ENCODE peak calls at places on chromosomes 4 and X, in four cellular contexts. One of them, this sample, is unnamed.

GRCh38 chr4:172149329-172149728 is 336.1 kb downstream of the GALNTL6 start:
- ATAC-seq in upper lobe of left lung: no peak
- ATAC-seq in heart right ventricle: peak
- ATAC-seq in aorta: no peak
- ATAC-seq in this sample: no peak

GRCh38 chrX:16573781-16574180 is 76.2 kb upstream of the S100G start:
- ATAC-seq in upper lobe of left lung: no peak
- ATAC-seq in heart right ventricle: no peak
- ATAC-seq in aorta: no peak
- ATAC-seq in this sample: no peak

GRCh38 chrX:1502241-1502640 is 34.7 kb downstream of the P2RY8 start:
- ATAC-seq in aorta: no peak
- ATAC-seq in heart right ventricle: no peak
- ATAC-seq in upper lobe of left lung: no peak
- ATAC-seq in this sample: no peak

GRCh38 chr4:56467284-56468096 is at the start of gene SRP72:
- ATAC-seq in upper lobe of left lung: peak
- ATAC-seq in heart right ventricle: peak
- ATAC-seq in aorta: peak
- ATAC-seq in this sample: peak

GRCh38 chr4:150477869-150478268 is 104.1 kb upstream of the MAB21L2 start:
- ATAC-seq in heart right ventricle: no peak
- ATAC-seq in aorta: no peak
- ATAC-seq in upper lobe of left lung: no peak
- ATAC-seq in this sample: no peak

GRCh38 chr4:155690044-155690837 is 23.6 kb downstream of the GUCY1A1 start:
- ATAC-seq in upper lobe of left lung: peak
- ATAC-seq in heart right ventricle: peak
- ATAC-seq in aorta: no peak
- ATAC-seq in this sample: peak

GRCh38 chr4:79820427-79820826 is 252.6 kb downstream of the ANTXR2 start:
- ATAC-seq in upper lobe of left lung: no peak
- ATAC-seq in aorta: no peak
- ATAC-seq in heart right ventricle: no peak
- ATAC-seq in this sample: no peak

GRCh38 chr4:122798101-122798500 is 28.5 kb upstream of the FGF2 start:
- ATAC-seq in upper lobe of left lung: peak
- ATAC-seq in aorta: peak
- ATAC-seq in heart right ventricle: peak
- ATAC-seq in this sample: peak

GRCh38 chr4:160117686-160118085 is 1014.8 kb downstream of the RAPGEF2 start:
- ATAC-seq in aorta: no peak
- ATAC-seq in heart right ventricle: no peak
- ATAC-seq in upper lobe of left lung: no peak
- ATAC-seq in this sample: no peak

GRCh38 chr4:55574252-55574651 is 17.8 kb downstream of the PDCL2 start:
- ATAC-seq in heart right ventricle: no peak
- ATAC-seq in upper lobe of left lung: no peak
- ATAC-seq in aorta: no peak
- ATAC-seq in this sample: no peak

GRCh38 chr4:143025111-143025704 is 159.5 kb upstream of the USP38 start:
- ATAC-seq in aorta: no peak
- ATAC-seq in heart right ventricle: no peak
- ATAC-seq in upper lobe of left lung: no peak
- ATAC-seq in this sample: no peak

GRCh38 chr4:184536070-184536880 is 61.9 kb upstream of the IRF2 start:
- ATAC-seq in upper lobe of left lung: no peak
- ATAC-seq in aorta: no peak
- ATAC-seq in heart right ventricle: no peak
- ATAC-seq in this sample: no peak

GRCh38 chrX:55142919-55143310 is 54.1 kb downstream of the PAGE2 start:
- ATAC-seq in upper lobe of left lung: no peak
- ATAC-seq in heart right ventricle: no peak
- ATAC-seq in aorta: no peak
- ATAC-seq in this sample: no peak

GRCh38 chr4:76997454-76997853 is 47.9 kb downstream of the SEPTIN11 start:
- ATAC-seq in upper lobe of left lung: no peak
- ATAC-seq in heart right ventricle: no peak
- ATAC-seq in aorta: no peak
- ATAC-seq in this sample: no peak

GRCh38 chrX:129772796-129773431 is 6.8 kb upstream of the SASH3 start:
- ATAC-seq in heart right ventricle: peak
- ATAC-seq in aorta: peak
- ATAC-seq in upper lobe of left lung: peak
- ATAC-seq in this sample: peak

GRCh38 chr4:56871357-56871993 is 36.2 kb upstream of the REST start:
- ATAC-seq in aorta: no peak
- ATAC-seq in upper lobe of left lung: no peak
- ATAC-seq in heart right ventricle: peak
- ATAC-seq in this sample: peak

GRCh38 chrX:129779747-129780146 is at the start of gene SASH3:
- ATAC-seq in upper lobe of left lung: peak
- ATAC-seq in aorta: peak
- ATAC-seq in heart right ventricle: peak
- ATAC-seq in this sample: peak

GRCh38 chr4:1035510-1035909 is 24.1 kb downstream of the FGFRL1 start:
- ATAC-seq in upper lobe of left lung: no peak
- ATAC-seq in heart right ventricle: peak
- ATAC-seq in aorta: peak
- ATAC-seq in this sample: no peak

GRCh38 chr4:151687021-151687640 is 73.7 kb downstream of the GATB start:
- ATAC-seq in aorta: no peak
- ATAC-seq in heart right ventricle: peak
- ATAC-seq in upper lobe of left lung: no peak
- ATAC-seq in this sample: no peak

GRCh38 chr4:149029056-149029651 is 586.9 kb upstream of the NR3C2 start:
- ATAC-seq in aorta: no peak
- ATAC-seq in upper lobe of left lung: no peak
- ATAC-seq in heart right ventricle: no peak
- ATAC-seq in this sample: no peak

GRCh38 chrX:20071511-20072079 is 45.1 kb downstream of the MAP7D2 start:
- ATAC-seq in upper lobe of left lung: no peak
- ATAC-seq in heart right ventricle: no peak
- ATAC-seq in aorta: no peak
- ATAC-seq in this sample: no peak

GRCh38 chrX:2692221-2693122 is 1.4 kb downstream of the CD99 start:
- ATAC-seq in aorta: no peak
- ATAC-seq in heart right ventricle: peak
- ATAC-seq in upper lobe of left lung: peak
- ATAC-seq in this sample: no peak

GRCh38 chr4:111959202-111959601 is 186.1 kb upstream of the FAM241A start:
- ATAC-seq in heart right ventricle: no peak
- ATAC-seq in upper lobe of left lung: no peak
- ATAC-seq in aorta: no peak
- ATAC-seq in this sample: no peak

GRCh38 chrX:123860506-123860840 is 620 bp downstream of the XIAP start:
- ATAC-seq in upper lobe of left lung: peak
- ATAC-seq in heart right ventricle: peak
- ATAC-seq in aorta: peak
- ATAC-seq in this sample: peak

GRCh38 chrX:15619053-15619772 is 18.5 kb upstream of the ACE2 start:
- ATAC-seq in upper lobe of left lung: no peak
- ATAC-seq in aorta: no peak
- ATAC-seq in heart right ventricle: no peak
- ATAC-seq in this sample: no peak

GRCh38 chr4:40225497-40225896 is 28.7 kb downstream of the RHOH start:
- ATAC-seq in aorta: no peak
- ATAC-seq in heart right ventricle: no peak
- ATAC-seq in upper lobe of left lung: no peak
- ATAC-seq in this sample: no peak

GRCh38 chr4:185839204-185839712 is 27.3 kb upstream of the SORBS2 start:
- ATAC-seq in aorta: peak
- ATAC-seq in heart right ventricle: peak
- ATAC-seq in upper lobe of left lung: peak
- ATAC-seq in this sample: peak

GRCh38 chr4:106929248-106929647 is 106.9 kb downstream of the DKK2 start:
- ATAC-seq in heart right ventricle: no peak
- ATAC-seq in upper lobe of left lung: no peak
- ATAC-seq in aorta: no peak
- ATAC-seq in this sample: no peak

GRCh38 chr4:163332526-163333405 is at the start of gene NPY1R:
- ATAC-seq in upper lobe of left lung: peak
- ATAC-seq in aorta: peak
- ATAC-seq in heart right ventricle: peak
- ATAC-seq in this sample: peak

GRCh38 chrX:15497865-15498264 is 2.7 kb upstream of the BMX start:
- ATAC-seq in heart right ventricle: no peak
- ATAC-seq in aorta: no peak
- ATAC-seq in upper lobe of left lung: no peak
- ATAC-seq in this sample: no peak

GRCh38 chr4:116132946-116133345 is 952.4 kb downstream of the TRAM1L1 start:
- ATAC-seq in upper lobe of left lung: no peak
- ATAC-seq in heart right ventricle: no peak
- ATAC-seq in aorta: no peak
- ATAC-seq in this sample: no peak

GRCh38 chrX:21798677-21799219 is 40.7 kb upstream of the MBTPS2 start:
- ATAC-seq in upper lobe of left lung: no peak
- ATAC-seq in aorta: peak
- ATAC-seq in heart right ventricle: peak
- ATAC-seq in this sample: no peak

GRCh38 chrX:119775517-119776238 is 15.8 kb downstream of the RPL39 start:
- ATAC-seq in aorta: no peak
- ATAC-seq in upper lobe of left lung: peak
- ATAC-seq in heart right ventricle: no peak
- ATAC-seq in this sample: peak

GRCh38 chr4:82431831-82432230 is 1.4 kb downstream of the ENOPH1 start:
- ATAC-seq in aorta: no peak
- ATAC-seq in upper lobe of left lung: no peak
- ATAC-seq in heart right ventricle: no peak
- ATAC-seq in this sample: no peak
- H3K4me3 ChIP-seq in aorta: no peak
- H3K4me3 ChIP-seq in upper lobe of left lung: no peak
- H3K4me3 ChIP-seq in heart right ventricle: no peak
- H3K4me3 ChIP-seq in this sample: no peak

DNA sequence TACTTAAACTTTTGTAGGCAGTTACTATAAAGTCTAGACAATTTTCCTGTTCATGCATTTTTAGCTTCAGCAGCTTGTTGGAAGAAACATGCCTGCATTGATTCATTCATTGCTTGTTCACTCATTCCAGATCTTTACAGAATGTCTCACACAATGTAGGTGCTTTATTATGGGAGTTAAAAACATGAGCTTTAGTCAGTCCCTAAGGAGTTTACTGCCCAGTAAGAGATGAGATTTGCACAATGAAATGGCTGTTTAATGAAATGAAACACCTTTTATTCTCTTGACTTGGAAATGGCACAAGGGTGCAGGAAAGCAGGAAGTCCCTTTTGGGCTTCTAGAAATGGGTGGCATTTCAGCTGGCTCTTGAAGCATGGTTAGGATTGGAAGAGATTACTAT is 2.9 kb downstream of the NOCT start:
- ATAC-seq in heart right ventricle: no peak
- ATAC-seq in upper lobe of left lung: no peak
- ATAC-seq in aorta: no peak
- ATAC-seq in this sample: no peak
- H3K4me3 ChIP-seq in heart right ventricle: no peak
- H3K4me3 ChIP-seq in upper lobe of left lung: no peak
- H3K4me3 ChIP-seq in aorta: no peak
- H3K4me3 ChIP-seq in this sample: no peak

DNA sequence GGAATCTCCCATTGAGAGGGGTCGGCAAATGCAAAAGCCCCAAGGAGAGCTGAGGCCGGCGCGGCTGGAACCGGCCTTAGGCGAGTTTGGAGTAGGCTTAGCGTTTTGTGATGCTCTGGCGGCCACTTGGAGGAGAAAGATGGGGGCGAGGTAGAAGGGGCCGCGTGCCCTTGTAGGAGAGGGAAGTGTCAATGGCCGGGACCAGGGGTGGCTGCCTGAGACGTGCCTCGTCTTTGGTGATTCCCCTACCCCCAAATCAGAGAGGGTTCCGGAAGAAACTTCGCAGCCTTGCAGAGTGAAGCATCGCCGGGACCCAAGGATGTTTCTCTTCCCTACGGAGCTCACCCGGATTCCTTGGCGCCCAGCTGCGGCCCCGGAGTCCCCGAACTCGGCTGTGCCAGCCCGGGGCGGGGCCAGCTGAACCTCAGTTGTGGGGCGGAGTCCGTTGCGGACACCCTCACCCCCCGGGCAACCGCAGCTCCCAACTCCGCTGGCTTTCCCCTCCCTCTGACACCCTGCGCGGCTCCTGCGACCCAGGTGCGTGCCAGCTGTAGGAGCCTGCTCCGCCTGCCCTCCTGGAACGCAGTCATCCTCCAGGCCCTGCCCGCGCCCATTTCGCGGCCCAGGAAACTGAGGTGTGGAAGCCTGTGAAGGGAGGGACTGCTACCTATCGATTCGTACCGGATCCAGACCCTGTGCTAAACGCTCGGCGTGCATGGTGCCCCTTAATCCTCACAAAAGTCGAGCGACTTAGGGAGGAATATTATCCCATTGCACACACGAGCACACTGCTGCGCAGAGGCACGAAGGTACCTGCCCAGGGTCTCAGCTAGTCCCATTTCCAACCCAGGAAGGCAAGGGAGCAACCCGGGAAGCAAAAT is 12.0 kb downstream of the MSX1 start:
- ATAC-seq in heart right ventricle: no peak
- ATAC-seq in upper lobe of left lung: no peak
- ATAC-seq in aorta: no peak
- ATAC-seq in this sample: no peak
- H3K4me3 ChIP-seq in heart right ventricle: no peak
- H3K4me3 ChIP-seq in upper lobe of left lung: no peak
- H3K4me3 ChIP-seq in aorta: no peak
- H3K4me3 ChIP-seq in this sample: no peak

DNA sequence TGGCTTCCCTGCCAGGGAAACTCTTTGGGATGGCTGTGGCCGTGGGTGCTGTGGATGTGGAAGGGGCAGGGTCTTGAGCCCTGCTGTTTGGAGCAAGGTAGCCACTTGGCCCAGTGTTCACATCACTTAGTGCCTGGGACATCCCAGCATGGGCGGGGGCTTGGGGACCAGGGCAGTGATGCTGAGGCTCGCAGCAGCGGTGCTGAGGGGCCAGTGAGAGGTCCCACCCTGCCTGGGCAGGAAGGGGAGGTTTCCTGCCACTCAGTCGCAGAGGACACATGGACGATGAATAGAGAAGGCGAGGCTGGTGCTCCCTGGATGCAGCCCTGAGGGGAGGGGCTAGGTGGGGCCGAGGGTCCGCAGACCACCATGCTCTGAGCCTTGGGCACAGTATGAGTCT is 25.7 kb downstream of the DOK7 start:
- ATAC-seq in upper lobe of left lung: no peak
- ATAC-seq in aorta: no peak
- ATAC-seq in heart right ventricle: no peak
- ATAC-seq in this sample: no peak
- H3K4me3 ChIP-seq in upper lobe of left lung: no peak
- H3K4me3 ChIP-seq in aorta: no peak
- H3K4me3 ChIP-seq in heart right ventricle: no peak
- H3K4me3 ChIP-seq in this sample: no peak

DNA sequence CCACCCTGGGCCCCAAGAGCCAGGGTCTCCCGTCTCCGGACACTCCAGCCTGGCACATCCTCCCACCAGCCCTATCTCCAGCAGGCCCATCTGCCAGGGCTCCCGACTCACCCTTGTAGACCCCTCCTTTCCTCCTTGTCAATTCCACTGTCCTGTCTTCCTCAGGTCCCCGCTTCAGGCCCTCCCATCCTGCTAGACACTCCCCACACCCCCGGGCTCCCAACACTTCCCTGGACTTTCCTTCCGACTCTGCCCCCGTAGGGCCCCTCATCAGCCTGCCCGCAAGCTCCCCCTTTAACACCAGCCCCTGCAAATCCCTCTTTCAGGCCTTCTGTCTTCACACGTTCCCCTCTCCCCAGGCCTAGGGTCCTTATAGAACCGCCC is 1.1 kb downstream of the PRAF2 start:
- ATAC-seq in aorta: no peak
- ATAC-seq in upper lobe of left lung: no peak
- ATAC-seq in heart right ventricle: no peak
- ATAC-seq in this sample: no peak
- H3K4me3 ChIP-seq in aorta: no peak
- H3K4me3 ChIP-seq in upper lobe of left lung: no peak
- H3K4me3 ChIP-seq in heart right ventricle: peak
- H3K4me3 ChIP-seq in this sample: no peak

This sample was measured in gastroesophageal sphincter.